ENCODE peak calls at places on chromosomes 1 and 21, in four cellular contexts. B is cardiac septum, X is amniotic stem cell, M is MG63. A is an unnamed sample.

GRCh38 chr1:236980673-236981072 is 23.6 kb downstream of the MT1HL1 start:
- DNase-seq in B (no peak), M (no peak), X (no peak), A (no peak)

GRCh38 chr1:229092377-229093257 is 178.3 kb upstream of the RAB4A start:
- DNase-seq in M (no peak), B (no peak), X (no peak), A (no peak)

GRCh38 chr1:23177031-23177430 is 8.4 kb upstream of the LUZP1 start:
- DNase-seq in B (no peak), X (no peak), M (no peak), A (no peak)

GRCh38 chr1:162846256-162847212 is 14.4 kb downstream of the CCDC190 start:
- DNase-seq in X (peak; percentile 24), B (no peak), M (no peak), A (no peak)

GRCh38 chr1:119253366-119253765 is 112.9 kb upstream of the WARS2 start:
- DNase-seq in B (no peak), M (no peak), X (no peak), A (no peak)

GRCh38 chr1:28127617-28128257 is 39.3 kb upstream of the EYA3 start:
- DNase-seq in M (no peak), X (no peak), B (no peak), A (no peak)

GRCh38 chr1:54545916-54546635 is 2.0 kb upstream of the ACOT11 start:
- DNase-seq in B (no peak), M (no peak), X (no peak), A (no peak)

GRCh38 chr21:28193189-28193588 is 799.5 kb downstream of the LTN1 start:
- DNase-seq in X (no peak), B (no peak), M (no peak), A (no peak)

GRCh38 chr21:44408226-44408625 is 47.1 kb upstream of the LRRC3 start:
- DNase-seq in M (peak; percentile 22), B (no peak), X (no peak), A (no peak)

GRCh38 chr1:204296431-204296988 is 63.2 kb downstream of the PLEKHA6 start:
- DNase-seq in M (peak; percentile 34), X (peak; percentile 85), B (no peak), A (no peak)

GRCh38 chr1:118988186-118989005 is at the start of gene TBX15:
- DNase-seq in M (peak; percentile 90), B (no peak), X (no peak), A (no peak)

GRCh38 chr1:201282216-201282615 is 1.1 kb upstream of the PKP1 start:
- DNase-seq in M (no peak), B (no peak), X (no peak), A (no peak)

GRCh38 chr1:87723193-87723592 is 394.5 kb downstream of the LMO4 start:
- DNase-seq in B (no peak), X (no peak), M (no peak), A (no peak)

GRCh38 chr1:51282605-51283004 is 46.5 kb downstream of the RNF11 start:
- DNase-seq in M (no peak), X (no peak), B (no peak), A (no peak)

GRCh38 chr1:19065526-19066247 is 109.2 kb upstream of the IFFO2 start:
- DNase-seq in M (no peak), B (no peak), X (no peak), A (no peak)

GRCh38 chr1:116167625-116168276 is 56.6 kb downstream of the MAB21L3 start:
- DNase-seq in B (no peak), X (no peak), M (no peak), A (no peak)

GRCh38 chr1:202160377-202160940 is at the start of gene PTPN7:
- DNase-seq in B (no peak), X (no peak), M (no peak), A (no peak)

GRCh38 chr1:100187912-100188311 is 9.9 kb upstream of the LRRC39 start:
- DNase-seq in M (no peak), X (no peak), B (no peak), A (no peak)

GRCh38 chr1:178126790-178127189 is 32.9 kb downstream of the RASAL2 start:
- DNase-seq in B (no peak), X (peak; percentile 65), M (peak; percentile 79), A (no peak)

GRCh38 chr1:230556453-230556852 is 85.8 kb upstream of the COG2 start:
- DNase-seq in M (no peak), X (no peak), B (no peak), A (no peak)

GRCh38 chr1:41517039-41517438 is 32.6 kb upstream of the EDN2 start:
- DNase-seq in B (no peak), X (no peak), M (no peak), A (no peak)

GRCh38 chr21:17540530-17540929 is 27.7 kb downstream of the CXADR start:
- DNase-seq in X (no peak), B (no peak), M (no peak), A (no peak)

GRCh38 chr21:42079939-42080787 is 9.0 kb downstream of the UMODL1 start:
- DNase-seq in M (no peak), X (no peak), B (no peak), A (peak; percentile 67)

GRCh38 chr1:185244015-185244747 is 72.9 kb downstream of the IVNS1ABP start:
- DNase-seq in B (no peak), M (peak; percentile 86), X (peak; percentile 0), A (no peak)

GRCh38 chr1:117179471-117179870 is 31.3 kb downstream of the VTCN1 start:
- DNase-seq in X (no peak), M (no peak), B (no peak), A (no peak)

GRCh38 chr1:22350987-22351756 is 100.5 kb upstream of the ZBTB40 start:
- DNase-seq in M (no peak), B (no peak), X (no peak), A (no peak)

GRCh38 chr1:23793861-23794731 is 3.2 kb downstream of the LYPLA2 start:
- DNase-seq in M (no peak), X (no peak), B (no peak), A (no peak)

GRCh38 chr1:96992871-96993270 is 271.3 kb downstream of the PTBP2 start:
- DNase-seq in X (peak; percentile 16), B (no peak), M (no peak), A (no peak)

GRCh38 chr21:43937898-43938309 is 72.9 kb downstream of the AGPAT3 start:
- DNase-seq in M (no peak), X (no peak), B (no peak), A (no peak)

GRCh38 chr1:205481629-205482071 is 22.8 kb upstream of the CDK18 start:
- DNase-seq in B (no peak), M (no peak), X (no peak), A (no peak)

GRCh38 chr1:168467452-168467851 is 76.3 kb downstream of the XCL2 start:
- DNase-seq in B (no peak), M (no peak), X (no peak), A (no peak)

GRCh38 chr1:3027611-3028371 is 6.5 kb downstream of the ACTRT2 start:
- DNase-seq in B (peak; percentile 58), X (no peak), M (no peak), A (peak; percentile 76)

GRCh38 chr1:43934279-43934985 is 831 bp downstream of the ARTN start:
- DNase-seq in B (no peak), X (peak; percentile 20), M (peak; percentile 36), A (no peak)

GRCh38 chr21:42466700-42467612 is 29.1 kb downstream of the RSPH1 start:
- DNase-seq in B (peak; percentile 47), M (peak; percentile 26), X (no peak), A (no peak)

GRCh38 chr1:65423884-65424655 is 3.6 kb downstream of the LEPR start:
- DNase-seq in X (peak; percentile 65), M (no peak), B (no peak), A (no peak)

GRCh38 chr1:60963167-60963909 is 119.0 kb upstream of the NFIA start:
- DNase-seq in B (no peak), M (no peak), X (no peak), A (no peak)

GRCh38 chr1:17903386-17903785 is 148.3 kb downstream of the ACTL8 start:
- DNase-seq in X (no peak), B (no peak), M (no peak), A (no peak)

GRCh38 chr21:39238275-39238674 is 55.0 kb upstream of the PSMG1 start:
- DNase-seq in X (no peak), B (no peak), M (no peak), A (no peak)

GRCh38 chr1:235932090-235932510 is 65.4 kb upstream of the LYST start:
- DNase-seq in X (no peak), B (no peak), M (no peak), A (no peak)

A was measured in chondrocyte.